ENCODE peak calls at places on chromosomes 13 and 19, in eight cellular contexts. G, V, M, S, F, I, Q and R are unnamed samples.

GRCh38 chr13:36904219-36904618 is 15.8 kb downstream of the SMAD9 start:
- DNase-seq in G (no peak), V (no peak), M (no peak), S (no peak), F (no peak), I (no peak), Q (no peak), R (no peak)

GRCh38 chr19:2495651-2496316 is 19.9 kb downstream of the GADD45B start:
- DNase-seq in G (peak; percentile 51), V (peak; percentile 82), M (no peak), S (peak; percentile 82), F (no peak), I (peak; percentile 47), Q (no peak), R (no peak)

GRCh38 chr13:27043013-27043412 is 128.6 kb downstream of the USP12 start:
- DNase-seq in G (no peak), V (no peak), M (no peak), S (peak; percentile 48), F (peak; percentile 99), I (peak; percentile 90), Q (no peak), R (peak; percentile 83)

GRCh38 chr13:45536224-45536623 is 71.5 kb downstream of the COG3 start:
- DNase-seq in G (no peak), V (no peak), M (no peak), S (no peak), F (no peak), I (no peak), Q (no peak), R (no peak)

GRCh38 chr13:51549050-51549449 is 35.2 kb upstream of the WDFY2 start:
- DNase-seq in G (no peak), V (no peak), M (no peak), S (peak; percentile 17), F (no peak), I (no peak), Q (no peak), R (no peak)

GRCh38 chr13:65789815-65790214 is 1440.3 kb downstream of the PCDH9 start:
- DNase-seq in G (no peak), V (no peak), M (no peak), S (no peak), F (peak; percentile 65), I (peak; percentile 7), Q (no peak), R (no peak)

GRCh38 chr13:74005320-74006154 is 128.7 kb downstream of the KLF12 start:
- DNase-seq in G (no peak), V (no peak), M (no peak), S (no peak), F (no peak), I (no peak), Q (no peak), R (no peak)

GRCh38 chr13:30340367-30341184 is 33.2 kb upstream of the KATNAL1 start:
- DNase-seq in G (peak; percentile 61), V (peak; percentile 91), M (no peak), S (peak; percentile 73), F (peak; percentile 95), I (peak; percentile 85), Q (no peak), R (no peak)

GRCh38 chr13:47639716-47640447 is 361.2 kb downstream of the SUCLA2 start:
- DNase-seq in G (no peak), V (no peak), M (no peak), S (no peak), F (peak; percentile 35), I (no peak), Q (no peak), R (no peak)

GRCh38 chr19:51693246-51693645 is at the start of gene SPACA6:
- DNase-seq in G (no peak), V (no peak), M (no peak), S (no peak), F (no peak), I (no peak), Q (no peak), R (no peak)

GRCh38 chr13:24147570-24147963 is 13.0 kb upstream of the SPATA13 start:
- DNase-seq in G (no peak), V (no peak), M (no peak), S (no peak), F (no peak), I (no peak), Q (no peak), R (no peak)

GRCh38 chr19:55289117-55289796 is 5.5 kb downstream of the BRSK1 start:
- DNase-seq in G (no peak), V (no peak), M (no peak), S (no peak), F (peak; percentile 46), I (peak; percentile 10), Q (no peak), R (no peak)

GRCh38 chr13:24997367-24997967 is 98.5 kb upstream of the PABPC3 start:
- DNase-seq in G (no peak), V (no peak), M (no peak), S (no peak), F (peak; percentile 42), I (peak; percentile 47), Q (no peak), R (no peak)

GRCh38 chr13:20191902-20192469 is 752 bp downstream of the GJB2 start:
- DNase-seq in G (no peak), V (no peak), M (no peak), S (peak; percentile 39), F (peak; percentile 32), I (peak; percentile 30), Q (no peak), R (no peak)

DNA sequence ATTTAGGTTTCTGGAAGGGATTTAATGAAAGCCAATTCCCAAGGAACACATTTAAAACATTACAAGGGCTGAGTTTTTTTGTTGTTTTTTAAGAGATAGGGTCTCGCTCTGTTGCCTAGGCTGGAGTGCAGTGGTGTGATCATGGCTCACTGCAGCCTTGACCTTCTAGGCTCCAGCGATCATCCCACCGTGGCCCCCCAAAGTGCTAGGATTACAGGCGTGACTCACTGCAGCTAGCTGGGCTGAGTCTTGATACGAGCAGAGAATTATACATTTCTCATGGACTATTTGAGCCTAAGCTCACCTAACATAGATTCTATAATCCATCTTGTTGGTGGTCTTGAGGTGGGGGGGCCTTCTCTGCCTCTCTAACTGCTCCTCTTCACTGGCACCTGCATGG is 37.5 kb downstream of the DOCK9 start:
- DNase-seq in G (no peak), V (no peak), M (no peak), S (no peak), F (peak; percentile 12), I (no peak), Q (no peak), R (no peak)
- H3K4me3 ChIP-seq in G (no peak overlapping the region), V (no peak overlapping the region), M (no peak overlapping the region), S (no peak overlapping the region), F (no peak overlapping the region), I (no peak overlapping the region), Q (no peak overlapping the region), R (no peak overlapping the region)

GRCh38 chr19:49468746-49469447 is 5.1 kb upstream of the FLT3LG start:
- DNase-seq in G (peak; percentile 75), V (peak; percentile 84), M (peak; percentile 82), S (peak; percentile 18), F (peak; percentile 72), I (peak; percentile 70), Q (peak; percentile 86), R (no peak)

GRCh38 chr19:49470615-49470978 is 3.4 kb upstream of the FLT3LG start:
- DNase-seq in G (no peak), V (no peak), M (no peak), S (no peak), F (no peak), I (no peak), Q (no peak), R (no peak)

GRCh38 chr19:49468199-49468598 is 5.8 kb upstream of the FLT3LG start:
- DNase-seq in G (no peak), V (no peak), M (no peak), S (no peak), F (no peak), I (no peak), Q (no peak), R (no peak)

GRCh38 chr19:49472936-49473335 is 1.1 kb upstream of the FLT3LG start:
- DNase-seq in G (no peak), V (no peak), M (no peak), S (no peak), F (no peak), I (no peak), Q (no peak), R (no peak)

DNA sequence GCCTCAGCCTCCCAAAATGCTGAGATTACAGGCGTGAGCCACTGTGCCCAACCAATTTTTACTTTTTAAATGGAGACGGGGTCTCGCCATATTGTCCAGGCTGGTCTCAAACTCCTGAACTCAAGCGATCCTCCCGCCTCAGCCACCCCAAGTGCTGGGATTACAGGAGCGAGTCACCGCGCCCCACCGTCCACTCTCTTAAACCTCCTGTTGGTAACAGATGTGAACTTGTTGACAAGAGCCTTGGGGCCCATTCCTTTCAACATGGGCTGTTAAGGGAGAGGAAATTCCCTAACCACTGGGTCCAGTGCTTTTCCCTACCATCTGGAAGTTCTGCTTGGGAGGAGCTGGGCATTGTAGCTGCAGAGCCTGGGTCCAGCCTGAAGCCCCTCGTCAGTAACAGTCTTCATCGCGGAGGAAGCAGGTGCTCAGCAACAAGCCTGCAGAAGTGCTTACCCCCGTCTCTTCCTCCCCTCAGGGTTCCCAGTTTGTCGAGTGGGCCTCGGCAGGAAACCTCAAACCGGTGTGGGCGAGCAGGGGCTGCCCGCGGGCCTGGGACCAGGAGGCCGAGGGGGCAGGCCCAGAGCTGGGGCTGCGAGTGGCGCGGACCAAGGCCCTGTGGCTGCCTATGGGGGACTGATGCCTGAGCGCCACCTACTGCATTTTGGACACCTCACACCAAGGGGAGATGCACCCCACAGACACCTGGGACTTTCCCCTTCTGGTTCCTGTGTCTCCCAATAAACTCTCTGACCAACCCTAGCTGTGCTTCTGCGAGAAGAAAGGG is 4.0 kb upstream of the FLT3LG start:
- DNase-seq in G (no peak), V (no peak), M (no peak), S (no peak), F (no peak), I (no peak), Q (peak; percentile 87), R (no peak)
- TF ChIP-seq CTCF in G (no peak), V (no peak), M (peak; percentile 8), S (no peak), F (no peak), I (no peak), Q (peak; percentile 52), R (no peak)

DNA sequence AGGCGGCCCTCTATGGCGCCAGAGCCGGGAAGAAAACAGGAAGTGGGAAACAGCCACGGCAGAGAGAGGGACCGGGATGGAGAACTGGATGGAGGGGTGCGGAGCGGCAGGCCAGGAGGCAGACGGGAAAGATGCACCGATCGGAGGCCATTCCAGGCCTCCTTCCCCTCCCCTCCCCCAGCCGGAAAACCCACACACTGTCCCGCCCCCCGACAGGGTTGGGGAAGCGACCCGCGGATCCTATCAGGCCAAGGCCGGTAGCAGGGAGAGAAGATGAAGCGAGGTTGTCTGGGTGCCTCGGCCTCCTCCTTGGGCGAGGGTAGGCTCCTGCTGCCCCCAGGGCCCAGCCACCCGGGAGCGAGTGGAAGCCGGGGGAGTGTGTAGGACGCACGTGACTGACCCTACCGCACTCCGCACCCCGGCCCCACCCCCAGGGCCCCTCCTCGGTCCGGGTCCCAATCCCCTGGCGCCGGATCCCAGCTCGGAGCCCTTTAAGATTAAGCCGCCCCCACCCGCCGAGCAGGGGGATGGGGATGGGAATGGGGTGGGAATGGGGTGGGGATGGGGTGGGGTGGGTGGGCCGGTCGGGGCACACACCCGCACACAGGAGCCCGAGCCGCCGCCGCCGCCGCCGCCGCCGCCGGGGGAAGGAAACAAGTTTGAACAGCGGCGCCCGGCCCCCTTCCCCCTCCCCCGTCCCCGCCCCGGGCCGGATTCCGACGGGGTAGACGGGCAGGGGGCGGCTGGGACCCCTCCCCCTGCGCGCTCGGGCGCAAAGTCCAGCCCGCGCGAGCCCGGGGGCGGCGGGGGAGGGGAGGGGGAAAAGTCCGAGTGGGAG is 1.5 kb downstream of the ERF start:
- DNase-seq in G (peak; percentile 68), V (peak; percentile 86), M (no peak), S (peak; percentile 66), F (peak; percentile 38), I (peak; percentile 65), Q (peak; percentile 74), R (no peak)
- H3K4me3 ChIP-seq in G (peak overlapping the region; percentile 100), V (peak overlapping the region; percentile 85), M (peak overlapping the region; percentile 97), S (peak overlapping the region; percentile 91), F (peak overlapping the region; percentile 89), I (peak overlapping the region; percentile 96), Q (peak overlapping the region; percentile 97), R (peak overlapping the region; percentile 98)

GRCh38 chr19:535017-535835 is 3.7 kb downstream of the CDC34 start:
- DNase-seq in G (no peak), V (no peak), M (no peak), S (no peak), F (peak; percentile 23), I (no peak), Q (no peak), R (no peak)
- TF ChIP-seq CTCF in G (no peak), V (no peak), M (no peak), S (no peak), F (no peak), I (no peak), Q (no peak), R (no peak)